ENCODE peak calls at places on chromosomes 16 and 17, in five cellular contexts. D, P, W, X and K are unnamed samples.

GRCh38 chr17:64448665-64449512 is at the start of gene MILR1:
- DNase-seq in D (no peak), P (peak), W (no peak), X (peak), K (peak)

GRCh38 chr17:3810019-3810418 is 9.0 kb upstream of the ITGAE start:
- DNase-seq in D (no peak), P (no peak), W (no peak), X (no peak), K (no peak)

GRCh38 chr17:41812176-41813038 is at the start of gene FKBP10:
- DNase-seq in D (peak), P (no peak), W (peak), X (peak), K (no peak)

GRCh38 chr16:78458588-78458987 is 359.1 kb downstream of the WWOX start:
- DNase-seq in D (peak), P (no peak), W (no peak), X (no peak), K (no peak)

GRCh38 chr17:79970576-79971068 is 65.0 kb downstream of the TBC1D16 start:
- DNase-seq in D (peak), P (no peak), W (peak), X (peak), K (no peak)

GRCh38 chr17:63140255-63140654 is 174.2 kb downstream of the TANC2 start:
- DNase-seq in D (no peak), P (no peak), W (no peak), X (no peak), K (peak)

GRCh38 chr17:73069164-73069774 is 23.2 kb downstream of the SLC39A11 start:
- DNase-seq in D (peak), P (no peak), W (no peak), X (no peak), K (no peak)

GRCh38 chr17:64036198-64036922 is 15.9 kb upstream of the ICAM2 start:
- DNase-seq in D (peak), P (peak), W (no peak), X (peak), K (no peak)

GRCh38 chr17:55265434-55266021 is 768 bp downstream of the HLF start:
- DNase-seq in D (no peak), P (peak), W (peak), X (no peak), K (no peak)

GRCh38 chr17:68910256-68910705 is 44.9 kb downstream of the ABCA8 start:
- DNase-seq in D (no peak), P (no peak), W (no peak), X (no peak), K (no peak)

GRCh38 chr17:46053911-46054534 is 55.0 kb downstream of the STH start:
- DNase-seq in D (no peak), P (no peak), W (no peak), X (no peak), K (no peak)

GRCh38 chr17:4950075-4950756 is 703 bp upstream of the ENO3 start:
- DNase-seq in D (peak), P (peak), W (peak), X (no peak), K (no peak)

GRCh38 chr17:33983824-33984574 is 271.1 kb upstream of the CCL2 start:
- DNase-seq in D (no peak), P (no peak), W (no peak), X (no peak), K (no peak)

GRCh38 chr16:6297666-6298435 is 1034.8 kb upstream of the RBFOX1 start:
- DNase-seq in D (no peak), P (no peak), W (no peak), X (no peak), K (no peak)

GRCh38 chr17:20156196-20157077 is 147.3 kb downstream of the SPECC1 start:
- DNase-seq in D (peak), P (peak), W (peak), X (peak), K (no peak)

GRCh38 chr16:26987631-26988030 is 79.1 kb upstream of the C16orf82 start:
- DNase-seq in D (no peak), P (no peak), W (no peak), X (no peak), K (no peak)

GRCh38 chr17:32876414-32877163 is at the start of gene MYO1D:
- DNase-seq in D (peak), P (peak), W (peak), X (peak), K (no peak)

GRCh38 chr16:66717112-66717675 is 20.7 kb upstream of the CMTM4 start:
- DNase-seq in D (peak), P (peak), W (peak), X (no peak), K (no peak)

GRCh38 chr17:46940692-46941404 is 17.9 kb downstream of the GOSR2 start:
- DNase-seq in D (peak), P (peak), W (peak), X (peak), K (no peak)

GRCh38 chr16:12972246-12972645 is 70.8 kb downstream of the SHISA9 start:
- DNase-seq in D (no peak), P (no peak), W (no peak), X (no peak), K (no peak)

GRCh38 chr16:60686824-60687223 is 1349.4 kb downstream of the CDH8 start:
- DNase-seq in D (no peak), P (no peak), W (no peak), X (no peak), K (no peak)

GRCh38 chr16:79182618-79183017 is 417.9 kb downstream of the MAF start:
- DNase-seq in D (no peak), P (no peak), W (no peak), X (no peak), K (no peak)

GRCh38 chr17:65855245-65855644 is 293.8 kb upstream of the AXIN2 start:
- DNase-seq in D (no peak), P (no peak), W (no peak), X (peak), K (no peak)

GRCh38 chr16:17723735-17724134 is 253.0 kb upstream of the XYLT1 start:
- DNase-seq in D (no peak), P (no peak), W (no peak), X (no peak), K (no peak)

GRCh38 chr17:2595736-2596135 is 2.3 kb downstream of the PAFAH1B1 start:
- DNase-seq in D (no peak), P (no peak), W (no peak), X (no peak), K (no peak)

GRCh38 chr17:60247836-60248461 is 98.2 kb downstream of the CA4 start:
- DNase-seq in D (no peak), P (no peak), W (no peak), X (no peak), K (no peak)

GRCh38 chr16:2611499-2611862 is 70.8 kb upstream of the KCTD5 start:
- DNase-seq in D (no peak), P (no peak), W (no peak), X (no peak), K (no peak)

GRCh38 chr17:10116676-10117075 is 81.7 kb downstream of the GAS7 start:
- DNase-seq in D (no peak), P (no peak), W (no peak), X (no peak), K (no peak)

DNA sequence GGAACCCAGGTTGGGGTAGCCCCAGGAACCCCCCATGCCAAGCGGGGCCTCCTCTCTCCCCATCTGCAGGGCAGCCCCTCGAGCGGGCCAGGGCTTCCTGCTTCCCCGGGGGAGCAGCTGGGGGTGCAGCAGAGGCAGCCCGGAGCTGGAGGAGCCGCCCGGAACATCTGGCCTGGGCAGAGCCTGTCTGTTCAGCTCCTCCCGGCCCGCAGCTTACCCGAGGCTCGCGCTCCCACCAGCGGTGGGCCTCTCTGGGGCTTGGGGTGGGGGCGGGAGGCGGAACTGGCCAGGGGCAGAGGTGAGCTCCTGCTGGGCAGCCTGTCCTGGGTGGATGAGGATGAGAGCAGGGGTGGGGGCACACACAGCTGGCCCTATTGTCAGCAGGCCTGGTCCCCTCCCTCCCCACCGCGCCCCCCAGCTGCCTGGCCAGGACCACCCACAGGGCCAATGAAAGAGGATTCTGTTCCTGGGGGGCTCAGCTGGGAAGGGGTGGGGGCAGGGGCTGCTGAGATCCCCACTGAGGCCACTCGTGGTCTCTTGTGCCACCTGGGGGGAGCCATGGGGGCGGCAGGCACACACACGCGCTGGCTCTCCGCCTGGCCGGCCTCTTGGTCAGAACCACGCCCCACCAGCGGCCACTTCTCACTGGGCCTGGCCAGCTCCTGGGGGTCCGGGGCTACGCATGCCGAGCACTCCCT is 34.7 kb downstream of the BAHCC1 start:
- DNase-seq in D (no peak), P (peak), W (peak), X (no peak), K (no peak)
- TF ChIP-seq CTCF in D (peak), P (peak), W (peak), X (no peak), K (peak)

DNA sequence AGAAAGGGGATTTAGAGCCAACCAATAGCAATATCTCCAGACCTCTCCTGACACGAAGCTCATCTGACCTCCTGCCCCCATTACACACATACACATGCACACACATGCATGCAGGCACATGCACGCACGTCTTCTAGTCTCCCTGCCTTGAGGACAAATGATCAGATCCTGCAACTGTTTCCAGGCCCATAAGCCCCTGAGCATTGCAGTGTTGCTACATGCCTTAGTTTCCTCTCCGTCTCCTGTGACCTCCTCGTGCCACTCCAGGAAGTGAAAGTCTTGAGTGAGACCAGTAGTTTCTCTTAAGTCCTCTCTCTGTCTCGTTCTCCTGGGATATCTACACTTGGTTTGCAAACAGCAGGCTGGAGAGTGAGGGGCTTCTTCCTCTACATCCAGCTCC is 8.2 kb downstream of the CIITA start:
- DNase-seq in D (no peak), P (no peak), W (no peak), X (no peak), K (no peak)
- TF ChIP-seq ZBTB33 in D (no peak), P (no peak), W (no peak), X (no peak), K (no peak)

GRCh38 chr16:4408323-4408690 is 8.1 kb downstream of the CORO7 start:
- DNase-seq in D (no peak), P (no peak), W (no peak), X (no peak), K (no peak)

GRCh38 chr16:4410335-4411075 is 5.9 kb downstream of the CORO7 start:
- DNase-seq in D (no peak), P (no peak), W (peak), X (no peak), K (no peak)

GRCh38 chr16:4411684-4412083 is 4.7 kb downstream of the CORO7 start:
- DNase-seq in D (no peak), P (no peak), W (peak), X (no peak), K (no peak)

GRCh38 chr16:4407543-4408322 is 8.7 kb downstream of the CORO7 start:
- DNase-seq in D (no peak), P (no peak), W (no peak), X (no peak), K (no peak)

GRCh38 chr16:4409081-4409932 is 7.1 kb downstream of the CORO7 start:
- DNase-seq in D (no peak), P (no peak), W (peak), X (no peak), K (no peak)
- TF ChIP-seq CTCF in D (no peak), P (no peak), W (no peak), X (no peak), K (peak)

GRCh38 chr17:75854881-75855309 is 240 bp downstream of the WBP2 start:
- DNase-seq in D (no peak), P (peak), W (peak), X (no peak), K (no peak)
- TF ChIP-seq ZBTB33 in D (no peak), P (no peak), W (no peak), X (no peak), K (no peak)

GRCh38 chr16:30369938-30370443 is 303 bp downstream of the TBC1D10B start:
- DNase-seq in D (no peak), P (peak), W (no peak), X (no peak), K (no peak)
- TF ChIP-seq CTCF in D (peak), P (no peak), W (peak), X (no peak), K (no peak)

DNA sequence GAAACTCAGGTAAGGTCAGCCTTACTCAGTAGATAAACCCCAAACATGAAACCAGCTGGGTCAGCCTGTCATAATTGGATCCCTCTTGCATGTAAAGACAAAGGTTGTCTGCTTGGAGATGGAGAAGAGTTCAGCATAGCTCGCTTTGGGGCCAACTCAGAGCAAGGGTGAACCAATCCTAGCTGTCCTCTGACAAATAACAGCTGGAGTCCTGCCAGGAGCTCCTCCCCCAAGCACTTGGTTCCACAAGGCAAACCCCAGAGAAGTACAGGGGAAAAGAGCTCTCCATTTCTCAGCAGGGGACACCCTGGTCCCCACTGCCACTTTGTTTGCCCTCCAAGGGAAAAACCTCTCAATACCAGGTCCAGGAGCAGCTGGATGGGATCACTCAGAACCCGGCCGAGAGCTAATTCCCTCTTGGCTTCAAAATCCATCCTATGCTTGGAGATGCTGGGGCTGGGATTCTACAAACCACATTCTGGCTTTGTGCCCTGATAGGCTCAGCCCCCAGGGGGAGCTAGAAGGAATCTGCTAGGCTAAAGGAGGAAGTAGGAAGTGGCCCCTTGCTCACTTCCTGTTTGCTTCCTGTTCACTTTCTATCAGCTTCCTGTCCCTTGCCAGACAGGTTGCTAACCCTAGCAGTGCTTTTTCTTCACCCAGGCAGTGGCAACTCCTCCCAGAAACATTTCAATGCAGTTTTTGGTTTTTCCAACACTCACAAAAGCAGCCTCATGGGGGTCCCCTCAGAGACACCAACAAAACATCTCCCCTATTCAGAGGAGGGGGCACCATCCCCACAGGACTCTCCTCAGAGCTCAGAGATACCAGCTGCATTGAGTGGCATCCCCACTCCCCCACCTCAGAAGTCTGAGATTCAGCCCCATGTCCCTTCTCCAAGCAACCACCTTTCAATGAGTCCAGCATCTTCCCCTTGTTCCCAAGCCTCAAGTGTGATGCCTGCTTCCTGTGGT is 30.7 kb downstream of the CDRT4 start:
- DNase-seq in D (peak), P (peak), W (no peak), X (peak), K (no peak)
- TF ChIP-seq ZBTB33 in D (no peak), P (no peak), W (no peak), X (no peak), K (no peak)

GRCh38 chr16:57721765-57722499 is 13.6 kb upstream of the KATNB1 start:
- DNase-seq in D (no peak), P (no peak), W (peak), X (no peak), K (no peak)
- TF ChIP-seq CTCF in D (peak), P (no peak), W (no peak), X (no peak), K (no peak)

DNA sequence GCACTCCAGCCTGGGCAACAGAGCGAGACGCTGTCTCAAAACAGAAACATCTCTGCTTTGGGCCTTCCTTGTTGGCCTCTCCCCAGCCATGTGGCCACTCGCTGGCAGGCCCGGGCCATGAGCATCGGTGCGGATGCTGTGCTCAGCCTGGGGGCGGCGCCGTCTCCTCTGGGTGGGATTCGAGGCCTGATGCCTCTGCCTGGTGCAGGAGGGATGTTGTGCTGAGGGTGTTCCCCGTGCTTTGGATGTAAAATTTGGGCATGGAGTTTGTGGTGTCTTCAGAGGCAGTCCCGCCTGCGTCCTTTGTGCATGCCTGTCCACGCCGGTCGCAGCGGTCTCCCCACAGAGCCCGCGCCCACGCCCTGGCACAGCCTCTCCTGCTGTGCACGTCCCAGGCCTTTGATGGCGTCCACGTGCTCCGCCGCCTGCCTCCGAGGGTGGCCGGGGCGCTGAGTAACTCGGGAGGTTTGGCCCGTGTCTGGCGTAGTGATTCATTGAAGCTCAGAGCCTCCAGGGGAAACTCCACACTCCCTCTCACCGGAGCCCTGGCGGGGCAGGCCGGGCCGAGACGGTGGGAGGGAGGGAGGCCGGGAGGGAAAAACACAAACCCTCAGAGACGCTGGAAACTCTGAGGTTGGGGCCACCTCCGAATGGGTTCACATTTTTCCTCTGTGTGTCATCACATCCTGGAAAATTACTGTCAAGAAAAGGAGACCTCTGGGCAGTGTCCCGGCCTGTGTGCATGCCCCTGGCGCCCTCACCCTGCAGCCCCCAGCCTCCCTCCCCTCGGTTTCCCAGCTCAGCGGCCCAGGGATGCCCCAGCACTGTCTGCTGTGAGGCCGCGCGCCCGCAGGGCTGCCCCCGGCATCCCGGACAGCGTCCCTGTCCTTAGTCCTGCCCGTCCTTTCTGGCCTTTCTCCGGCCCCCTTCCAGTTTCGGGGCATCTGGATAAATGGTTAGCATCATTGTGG is 19.0 kb downstream of the CENPX start:
- DNase-seq in D (peak), P (no peak), W (no peak), X (peak), K (no peak)
- TF ChIP-seq ZBTB33 in D (peak), P (no peak), W (no peak), X (no peak), K (no peak)

GRCh38 chr17:78307887-78308633 is 51.8 kb downstream of the SOCS3 start:
- DNase-seq in D (peak), P (peak), W (peak), X (no peak), K (no peak)
- TF ChIP-seq CTCF in D (peak), P (no peak), W (no peak), X (no peak), K (no peak)